ENCODE peak calls at places on chromosome 18, in five cellular contexts. Z, K, R, B and M are unnamed samples.
A peak's percentile ranks its signal among the peaks of the same experiment; 100 is the strongest.

GRCh38 chr18:46283268-46283667 is 179.1 kb downstream of the HAUS1 start:
- DNase-seq in B (no peak), R (no peak), Z (no peak), K (no peak), M (peak; percentile 48)

GRCh38 chr18:55927831-55928230 is 339.8 kb upstream of the TCF4 start:
- DNase-seq in K (no peak), B (no peak), Z (no peak), R (no peak), M (peak; percentile 42)

GRCh38 chr18:67926929-67927864 is 410.7 kb upstream of the DSEL start:
- DNase-seq in R (no peak), K (no peak), B (no peak), Z (no peak), M (no peak)

GRCh38 chr18:25675123-25675850 is 323.3 kb upstream of the ZNF521 start:
- DNase-seq in Z (no peak), B (no peak), K (no peak), R (no peak), M (no peak)

GRCh38 chr18:34921271-34921670 is 119.9 kb upstream of the MAPRE2 start:
- DNase-seq in K (no peak), B (no peak), R (no peak), Z (no peak), M (no peak)

GRCh38 chr18:76619342-76620315 is 124.6 kb upstream of the ZNF516 start:
- DNase-seq in Z (no peak), K (no peak), R (peak; percentile 77), B (peak; percentile 58), M (no peak)

GRCh38 chr18:670456-670996 is 13.1 kb downstream of the TYMS start:
- DNase-seq in Z (no peak), K (no peak), R (no peak), B (no peak), M (no peak)

GRCh38 chr18:7291046-7291445 is 60.2 kb downstream of the LRRC30 start:
- DNase-seq in R (no peak), Z (no peak), K (no peak), B (no peak), M (no peak)

GRCh38 chr18:47794725-47795447 is 135.6 kb downstream of the SMAD2 start:
- DNase-seq in Z (no peak), K (no peak), B (no peak), R (no peak), M (no peak)

GRCh38 chr18:12904012-12904516 is 20.0 kb upstream of the PTPN2 start:
- DNase-seq in Z (no peak), K (peak; percentile 13), B (no peak), R (no peak), M (no peak)

GRCh38 chr18:3453540-3454364 is 3.8 kb downstream of the TGIF1 start:
- DNase-seq in Z (peak; percentile 76), R (peak; percentile 40), K (peak; percentile 79), B (peak; percentile 18), M (peak; percentile 94)

GRCh38 chr18:80252136-80252535 is 4.8 kb upstream of the PARD6G start:
- DNase-seq in Z (no peak), R (no peak), B (no peak), K (peak; percentile 30), M (peak; percentile 68)

GRCh38 chr18:3088444-3088843 is 75.5 kb upstream of the LPIN2 start:
- DNase-seq in B (no peak), K (no peak), R (no peak), Z (no peak), M (no peak)

GRCh38 chr18:69161383-69162028 is 239.2 kb upstream of the DOK6 start:
- DNase-seq in R (peak; percentile 21), K (peak; percentile 21), Z (peak; percentile 1), B (no peak), M (no peak)

GRCh38 chr18:26765498-26765897 is 100.0 kb downstream of the AQP4 start:
- DNase-seq in R (no peak), K (no peak), Z (no peak), B (no peak), M (no peak)

GRCh38 chr18:69580107-69580506 is 179.4 kb downstream of the DOK6 start:
- DNase-seq in R (no peak), Z (peak; percentile 6), B (no peak), K (peak; percentile 37), M (no peak)

GRCh38 chr18:31099490-31100230 is 2.6 kb downstream of the DSC2 start:
- DNase-seq in B (no peak), Z (no peak), K (no peak), R (no peak), M (no peak)

GRCh38 chr18:77622009-77622692 is 372.5 kb downstream of the GALR1 start:
- DNase-seq in Z (no peak), K (peak; percentile 25), B (no peak), R (no peak), M (no peak)

GRCh38 chr18:28974504-28974903 is 797.6 kb upstream of the CDH2 start:
- DNase-seq in R (no peak), Z (no peak), B (no peak), K (no peak), M (no peak)

GRCh38 chr18:45684341-45685115 is 39.5 kb upstream of the SLC14A1 start:
- DNase-seq in R (no peak), Z (no peak), K (no peak), B (no peak), M (no peak)

GRCh38 chr18:24853076-24853475 is 392.6 kb downstream of the HRH4 start:
- DNase-seq in B (no peak), R (no peak), Z (no peak), K (no peak), M (no peak)

GRCh38 chr18:51617167-51617566 is 419.7 kb upstream of the MEX3C start:
- DNase-seq in B (no peak), Z (peak; percentile 77), K (no peak), R (no peak), M (no peak)

GRCh38 chr18:13246591-13246990 is 28.0 kb downstream of the LDLRAD4 start:
- DNase-seq in K (no peak), Z (no peak), B (no peak), R (no peak), M (no peak)

GRCh38 chr18:50097702-50098101 is 97.2 kb downstream of the MYO5B start:
- DNase-seq in Z (no peak), B (no peak), R (no peak), K (peak; percentile 55), M (no peak)

GRCh38 chr18:51614033-51614432 is 416.6 kb upstream of the MEX3C start:
- DNase-seq in K (no peak), Z (peak; percentile 90), B (no peak), R (peak; percentile 18), M (no peak)

GRCh38 chr18:59606193-59607175 is 90.7 kb downstream of the CCBE1 start:
- DNase-seq in K (no peak), B (no peak), R (peak; percentile 44), Z (no peak), M (peak; percentile 92)

GRCh38 chr18:76805221-76805620 is 17.1 kb upstream of the ZNF236 start:
- DNase-seq in B (no peak), R (no peak), Z (no peak), K (peak; percentile 76), M (peak; percentile 24)

GRCh38 chr18:12441475-12442035 is 33.8 kb downstream of the PRELID3A start:
- DNase-seq in K (no peak), B (no peak), Z (no peak), R (no peak), M (no peak)

GRCh38 chr18:28087173-28087563 is 89.8 kb downstream of the CDH2 start:
- DNase-seq in Z (no peak), R (peak; percentile 46), B (no peak), K (no peak), M (peak; percentile 42)

GRCh38 chr18:10032331-10032979 is 118.6 kb downstream of the VAPA start:
- DNase-seq in Z (no peak), R (peak; percentile 55), K (no peak), B (no peak), M (no peak)

GRCh38 chr18:74396252-74397204 is 60.6 kb downstream of the DIPK1C start:
- DNase-seq in Z (no peak), K (no peak), R (no peak), B (no peak), M (no peak)

GRCh38 chr18:8711736-8712135 is 6.4 kb downstream of the MTCL1 start:
- DNase-seq in B (no peak), Z (no peak), R (no peak), K (no peak), M (no peak)

GRCh38 chr18:27921904-27922541 is 254.9 kb downstream of the CDH2 start:
- DNase-seq in R (no peak), K (no peak), Z (peak; percentile 29), B (no peak), M (peak; percentile 86)

GRCh38 chr18:34158881-34159690 is 65.6 kb downstream of the NOL4 start:
- DNase-seq in B (peak; percentile 67), Z (no peak), K (no peak), R (peak; percentile 29), M (peak; percentile 28)

GRCh38 chr18:41646915-41647314 is 308.1 kb upstream of the PIK3C3 start:
- DNase-seq in K (no peak), Z (no peak), R (no peak), B (no peak), M (no peak)

GRCh38 chr18:2963048-2963447 is 49.9 kb downstream of the LPIN2 start:
- DNase-seq in Z (no peak), B (no peak), R (no peak), K (no peak), M (no peak)

GRCh38 chr18:66046025-66046602 is 295.3 kb downstream of the CDH7 start:
- DNase-seq in R (no peak), B (no peak), Z (peak; percentile 0), K (no peak), M (no peak)

GRCh38 chr18:9017170-9017899 is 85.2 kb upstream of the NDUFV2 start:
- DNase-seq in Z (peak; percentile 85), B (peak; percentile 42), K (peak; percentile 85), R (peak; percentile 84), M (peak; percentile 92)